ENCODE peak calls at places on chromosomes 16 and 17, in ten cellular contexts. T, X, H, B, U, A, Q, S, W and V are unnamed samples. For H3K36me3 and H3K27me3, the result is how much of the 10 kb centered on the place peaks cover.

GRCh38 chr16:75402174-75402820 is 31.0 kb downstream of the CFDP1 start:
- DNase-seq in B (no peak), Q (peak), A (no peak), U (no peak), H (peak), S (no peak), X (no peak), T (peak), W (no peak), V (no peak)

GRCh38 chr16:84190731-84191388 is at the start of gene ADAD2:
- DNase-seq in U (no peak), B (no peak), Q (no peak), A (no peak), X (no peak), S (no peak), T (no peak), W (no peak), H (no peak), V (no peak)

GRCh38 chr16:57039148-57039812 is 49.9 kb downstream of the NLRC5 start:
- DNase-seq in U (no peak), T (peak), Q (no peak), W (no peak), S (no peak), H (peak), A (no peak), B (no peak), X (peak), V (no peak)

GRCh38 chr16:73058221-73058615 is 10.3 kb upstream of the ZFHX3 start:
- DNase-seq in T (peak), X (no peak), H (peak), S (peak), A (peak), U (peak), Q (peak), W (no peak), B (peak), V (peak)

GRCh38 chr17:40073454-40074174 is 10.8 kb downstream of the THRA start:
- DNase-seq in U (no peak), A (no peak), W (no peak), Q (no peak), X (no peak), H (no peak), T (no peak), B (no peak), S (no peak), V (no peak)

GRCh38 chr16:20311548-20311947 is 15.8 kb downstream of the GP2 start:
- DNase-seq in B (no peak), U (peak), Q (no peak), A (no peak), H (no peak), X (no peak), S (no peak), T (no peak), W (no peak), V (no peak)

GRCh38 chr17:869067-869466 is 86.9 kb downstream of the MRM3 start:
- DNase-seq in H (peak), X (no peak), S (no peak), B (peak), U (no peak), W (peak), Q (no peak), T (no peak), A (peak), V (no peak)

GRCh38 chr16:23564964-23565363 is 7.4 kb downstream of the UBFD1 start:
- DNase-seq in H (peak), U (no peak), B (no peak), S (no peak), A (no peak), X (no peak), T (no peak), Q (no peak), W (no peak), V (peak)

GRCh38 chr17:47733414-47734288 is 615 bp downstream of the TBX21 start:
- DNase-seq in Q (no peak), T (no peak), W (no peak), A (no peak), B (peak), S (peak), X (no peak), U (no peak), H (no peak), V (peak)

GRCh38 chr17:80363120-80363515 is 51.8 kb upstream of the ENDOV start:
- DNase-seq in B (no peak), A (no peak), H (no peak), T (no peak), X (no peak), Q (no peak), W (no peak), U (peak), S (no peak), V (no peak)
- H3K27ac ChIP-seq in B (no peak), A (no peak), H (peak), T (no peak), X (no peak), Q (no peak), W (no peak), U (peak), S (no peak), V (no peak)

GRCh38 chr17:69728816-69729215 is 314.3 kb downstream of the MAP2K6 start:
- DNase-seq in W (no peak), U (no peak), T (no peak), Q (no peak), A (no peak), S (no peak), H (no peak), X (no peak), B (no peak), V (no peak)
- H3K36me3 ChIP-seq in W (under half), U (under half), T (under half), Q (under half), A (under half), S (under half), H (under half), X (under half), B (under half), V (under half)

GRCh38 chr16:86730597-86730996 is 152.2 kb downstream of the FOXL1 start:
- DNase-seq in A (no peak), S (no peak), X (no peak), H (no peak), Q (no peak), B (no peak), T (no peak), U (no peak), W (no peak), V (no peak)
- H3K27me3 ChIP-seq in A (half or more), S (under half), X (under half), H (under half), Q (under half), B (under half), T (under half), U (under half), W (under half), V (under half)

DNA sequence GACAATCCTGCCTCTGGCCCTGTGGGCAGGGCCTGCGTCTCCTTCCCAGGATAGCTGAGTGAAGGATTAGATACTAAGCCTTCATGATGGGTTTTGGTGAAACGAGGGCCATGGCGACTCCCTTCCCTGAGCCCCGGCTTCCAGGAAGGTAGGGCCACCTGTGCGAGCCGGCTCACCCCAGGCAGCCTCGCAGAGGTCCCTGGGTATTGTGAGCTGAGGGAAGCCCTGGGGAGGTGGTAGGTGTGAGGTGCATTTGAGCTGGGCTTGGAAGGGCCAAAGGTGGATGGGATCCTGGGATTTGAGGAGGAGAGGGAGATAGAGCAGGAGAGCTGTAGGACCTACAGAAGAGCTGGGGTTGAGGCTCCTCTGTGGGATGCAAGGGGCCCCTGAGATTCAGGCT is 6.5 kb upstream of the P2RX1 start:
- DNase-seq in H (no peak), B (no peak), X (no peak), A (no peak), W (no peak), T (no peak), S (no peak), Q (no peak), U (no peak), V (no peak)
- H3K27ac ChIP-seq in H (no peak), B (no peak), X (no peak), A (no peak), W (no peak), T (no peak), S (no peak), Q (no peak), U (no peak), V (no peak)